ENCODE peak calls at places on chromosomes 6 and 20, in four cellular contexts. One of them, this sample, is unnamed.

GRCh38 chr6:157550114-157550989 is 169.4 kb downstream of the ZDHHC14 start:
- DNase-seq in T1000: no peak
- DNase-seq in HEK293T: no peak
- DNase-seq in KBM-7: no peak
- DNase-seq in this sample: peak

GRCh38 chr6:34460796-34461507 is 4.9 kb upstream of the PACSIN1 start:
- DNase-seq in T1000: no peak
- DNase-seq in HEK293T: no peak
- DNase-seq in KBM-7: no peak
- DNase-seq in this sample: no peak

GRCh38 chr6:105991561-105992314 is 94.4 kb upstream of the PRDM1 start:
- DNase-seq in T1000: no peak
- DNase-seq in HEK293T: peak
- DNase-seq in KBM-7: peak
- DNase-seq in this sample: no peak

GRCh38 chr6:4313044-4313686 is 177.8 kb upstream of the ECI2 start:
- DNase-seq in T1000: peak
- DNase-seq in HEK293T: no peak
- DNase-seq in KBM-7: peak
- DNase-seq in this sample: no peak

GRCh38 chr20:57964011-57964862 is 254.4 kb upstream of the PMEPA1 start:
- DNase-seq in T1000: no peak
- DNase-seq in HEK293T: no peak
- DNase-seq in KBM-7: no peak
- DNase-seq in this sample: no peak

GRCh38 chr20:43389839-43390626 is 67.7 kb upstream of the SRSF6 start:
- DNase-seq in T1000: no peak
- DNase-seq in HEK293T: peak
- DNase-seq in KBM-7: no peak
- DNase-seq in this sample: no peak

GRCh38 chr20:15637971-15638754 is 935.1 kb downstream of the KIF16B start:
- DNase-seq in T1000: no peak
- DNase-seq in HEK293T: no peak
- DNase-seq in KBM-7: no peak
- DNase-seq in this sample: no peak

GRCh38 chr6:32085759-32086458 is 23.2 kb downstream of the TNXB start:
- DNase-seq in T1000: no peak
- DNase-seq in HEK293T: no peak
- DNase-seq in KBM-7: no peak
- DNase-seq in this sample: no peak

GRCh38 chr6:17851720-17852161 is 135.7 kb downstream of the KIF13A start:
- DNase-seq in T1000: no peak
- DNase-seq in HEK293T: no peak
- DNase-seq in KBM-7: no peak
- DNase-seq in this sample: no peak

GRCh38 chr6:36677059-36677749 is 1.3 kb upstream of the CDKN1A start:
- DNase-seq in T1000: no peak
- DNase-seq in HEK293T: no peak
- DNase-seq in KBM-7: peak
- DNase-seq in this sample: no peak

GRCh38 chr6:42507901-42508300 is 55.9 kb upstream of the UBR2 start:
- DNase-seq in T1000: no peak
- DNase-seq in HEK293T: no peak
- DNase-seq in KBM-7: no peak
- DNase-seq in this sample: no peak

GRCh38 chr6:37618916-37619605 is 78.6 kb downstream of the MDGA1 start:
- DNase-seq in T1000: no peak
- DNase-seq in HEK293T: no peak
- DNase-seq in KBM-7: peak
- DNase-seq in this sample: no peak

GRCh38 chr6:18733921-18734550 is 346.9 kb downstream of the RNF144B start:
- DNase-seq in T1000: no peak
- DNase-seq in HEK293T: no peak
- DNase-seq in KBM-7: no peak
- DNase-seq in this sample: no peak

GRCh38 chr6:108501559-108501958 is 59.2 kb upstream of the FOXO3 start:
- DNase-seq in T1000: no peak
- DNase-seq in HEK293T: no peak
- DNase-seq in KBM-7: no peak
- DNase-seq in this sample: no peak

GRCh38 chr6:72620866-72621242 is 1.0 kb upstream of the KCNQ5 start:
- DNase-seq in T1000: no peak
- DNase-seq in HEK293T: no peak
- DNase-seq in KBM-7: no peak
- DNase-seq in this sample: no peak

GRCh38 chr6:12339022-12339421 is 48.9 kb downstream of the EDN1 start:
- DNase-seq in T1000: no peak
- DNase-seq in HEK293T: no peak
- DNase-seq in KBM-7: no peak
- DNase-seq in this sample: no peak

This sample was measured in central memory CD4-positive, alpha-beta T cell.